ENCODE peak calls at places on chromosome X, in six cellular contexts. D, N, M, F, O and W are unnamed samples.

GRCh38 chrX:71577682-71578081 is 555 bp upstream of the GCNA start:
- DNase-seq in O (no peak), N (no peak), M (no peak), D (no peak), F (no peak), W (no peak)

GRCh38 chrX:130024127-130024526 is 41.7 kb downstream of the BCORL1 start:
- DNase-seq in O (peak), F (peak), N (peak), M (peak), D (peak), W (peak)

GRCh38 chrX:112837531-112837930 is 3.1 kb downstream of the AMOT start:
- DNase-seq in O (no peak), D (peak), F (no peak), M (no peak), N (no peak), W (no peak)

GRCh38 chrX:10393899-10394298 is 226.5 kb downstream of the MID1 start:
- DNase-seq in N (no peak), O (no peak), F (no peak), D (no peak), M (no peak), W (peak)

GRCh38 chrX:150508461-150509367 is 59.7 kb upstream of the MTM1 start:
- DNase-seq in F (no peak), M (no peak), D (no peak), N (peak), O (no peak), W (peak)

GRCh38 chrX:131828482-131828881 is 194.6 kb upstream of the STK26 start:
- DNase-seq in M (no peak), N (no peak), F (no peak), D (no peak), O (no peak), W (no peak)

GRCh38 chrX:124717537-124717936 is 371.2 kb downstream of the SH2D1A start:
- DNase-seq in M (no peak), O (no peak), N (no peak), F (no peak), D (no peak), W (no peak)

GRCh38 chrX:43750248-43750676 is 94.2 kb downstream of the MAOA start:
- DNase-seq in D (peak), F (peak), N (peak), O (peak), M (peak), W (peak)

GRCh38 chrX:147891886-147892285 is 19.8 kb upstream of the FMR1 start:
- DNase-seq in N (no peak), M (no peak), F (no peak), O (no peak), D (no peak), W (peak)

GRCh38 chrX:114472788-114473187 is 111.1 kb upstream of the HTR2C start:
- DNase-seq in F (no peak), D (no peak), O (no peak), N (no peak), M (no peak), W (no peak)

GRCh38 chrX:77556276-77556675 is 109.1 kb downstream of the FGF16 start:
- DNase-seq in F (no peak), O (no peak), D (no peak), N (no peak), M (no peak), W (no peak)

GRCh38 chrX:115192244-115192700 is 3.1 kb downstream of the RBMXL3 start:
- DNase-seq in F (no peak), O (no peak), N (no peak), D (no peak), M (no peak), W (no peak)

GRCh38 chrX:69493766-69494165 is 10.4 kb upstream of the NALF2 start:
- DNase-seq in D (no peak), M (no peak), O (no peak), F (no peak), N (no peak), W (no peak)

GRCh38 chrX:136030357-136031225 is 45.4 kb downstream of the SLC9A6 start:
- DNase-seq in M (peak), D (no peak), O (no peak), N (no peak), F (no peak), W (peak)

GRCh38 chrX:129091097-129091496 is 432.2 kb downstream of the SMARCA1 start:
- DNase-seq in M (no peak), F (no peak), O (no peak), N (peak), D (no peak), W (no peak)

GRCh38 chrX:44945736-44946135 is 72.7 kb downstream of the KDM6A start:
- DNase-seq in O (no peak), D (no peak), F (peak), M (no peak), N (no peak), W (no peak)

DNA sequence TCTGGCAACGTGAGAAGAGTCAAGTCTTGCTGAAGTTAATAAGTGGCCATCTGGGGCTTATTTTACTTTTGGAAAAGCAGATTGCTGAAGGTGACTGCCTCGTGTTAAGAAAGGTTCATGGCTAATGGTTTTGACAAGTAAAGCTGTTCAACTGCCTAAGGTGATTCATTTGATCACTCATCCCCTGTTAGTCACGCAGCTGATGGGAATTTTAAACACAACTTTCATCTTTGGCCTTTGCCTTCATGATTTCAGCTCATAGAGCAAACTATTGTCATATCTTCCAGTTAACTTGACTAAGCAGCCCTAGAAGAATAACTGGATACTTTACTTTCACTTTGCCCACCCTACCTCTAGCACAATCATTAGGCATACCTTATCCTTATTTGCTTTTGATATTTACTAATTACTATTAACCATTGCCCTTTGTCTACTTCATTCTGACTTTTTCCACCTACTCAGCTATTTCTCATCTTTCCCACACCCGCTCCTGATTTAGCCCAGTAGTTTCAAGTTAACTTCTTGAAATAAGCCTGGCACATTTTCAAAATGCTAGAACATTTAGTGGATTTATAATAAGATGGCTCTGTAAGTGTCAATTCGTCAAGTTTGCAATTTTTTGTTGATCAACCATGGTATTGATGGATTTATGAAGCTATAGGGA is 170.6 kb upstream of the S100G start:
- DNase-seq in O (no peak), D (no peak), N (no peak), F (no peak), M (peak), W (peak)
- H3K4me2 ChIP-seq in O (no peak), D (no peak), N (no peak), F (no peak), M (no peak), W (peak)

DNA sequence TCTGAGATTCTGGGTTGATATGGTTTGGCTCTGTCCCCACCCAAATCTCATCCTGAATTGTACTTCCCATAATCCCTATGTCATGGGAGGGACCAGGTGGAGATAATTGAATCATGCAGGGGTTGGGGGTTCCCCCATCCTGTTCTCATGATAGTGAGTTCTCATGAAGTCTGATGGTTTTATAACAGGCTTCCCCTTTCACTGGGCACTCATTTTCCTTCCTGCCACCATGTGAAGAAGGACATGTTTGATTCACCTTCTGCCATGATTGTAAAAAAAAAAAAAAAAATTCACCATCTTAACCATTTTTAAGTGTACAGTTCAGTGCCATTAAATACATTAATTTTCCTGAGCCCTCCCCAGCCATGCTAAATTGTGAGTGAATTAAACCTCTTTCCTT is 42.6 kb downstream of the SUPT20HL2 start:
- DNase-seq in F (no peak), M (no peak), N (no peak), O (no peak), D (no peak), W (no peak)
- H4K91ac ChIP-seq in F (no peak), M (no peak), N (no peak), O (no peak), D (no peak), W (no peak)

GRCh38 chrX:39728852-39729587 is 368.7 kb downstream of the BCOR start:
- DNase-seq in O (no peak), N (no peak), F (no peak), D (no peak), M (no peak), W (no peak)

GRCh38 chrX:39726810-39727209 is 370.9 kb downstream of the BCOR start:
- DNase-seq in N (no peak), F (peak), D (no peak), M (peak), O (no peak), W (peak)

GRCh38 chrX:39729834-39730670 is 367.7 kb downstream of the BCOR start:
- DNase-seq in M (peak), O (peak), N (peak), F (no peak), D (peak), W (no peak)

GRCh38 chrX:39725928-39726619 is 371.7 kb downstream of the BCOR start:
- DNase-seq in N (no peak), F (peak), M (peak), O (no peak), D (no peak), W (peak)

DNA sequence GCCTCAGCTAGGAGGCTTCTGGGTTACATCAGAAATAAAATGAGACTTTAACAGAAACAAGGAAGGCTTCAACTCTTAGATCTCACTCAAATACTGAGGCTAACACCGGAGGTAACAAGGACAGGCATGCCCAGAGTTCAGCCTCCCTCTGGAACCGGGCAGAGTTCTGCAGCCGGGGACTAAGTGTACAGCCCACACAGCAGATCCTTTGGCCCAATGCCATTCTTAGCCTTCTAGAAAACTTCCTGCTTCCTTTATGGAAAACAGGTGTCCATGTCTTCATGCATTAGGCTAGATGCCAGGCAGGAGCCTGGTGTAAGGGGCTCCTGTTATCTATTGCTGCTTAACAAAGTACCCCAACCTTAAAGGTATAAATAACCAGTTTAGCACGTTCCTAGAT is 369.7 kb downstream of the BCOR start:
- DNase-seq in N (no peak), F (no peak), O (no peak), M (no peak), D (no peak), W (peak)
- H2AK5ac ChIP-seq in N (no peak), F (no peak), O (no peak), M (no peak), D (no peak), W (no peak)

GRCh38 chrX:2628751-2629315 is 62.3 kb upstream of the CD99 start:
- DNase-seq in F (no peak), D (no peak), N (no peak), O (no peak), M (no peak), W (no peak)

GRCh38 chrX:2626750-2627149 is 64.3 kb upstream of the CD99 start:
- DNase-seq in O (peak), D (no peak), M (no peak), N (no peak), F (no peak), W (no peak)

GRCh38 chrX:2631743-2632532 is 59.2 kb upstream of the CD99 start:
- DNase-seq in M (no peak), D (no peak), O (no peak), F (no peak), N (no peak), W (no peak)

GRCh38 chrX:2627272-2627867 is 63.7 kb upstream of the CD99 start:
- DNase-seq in M (peak), D (no peak), N (peak), F (peak), O (peak), W (peak)

DNA sequence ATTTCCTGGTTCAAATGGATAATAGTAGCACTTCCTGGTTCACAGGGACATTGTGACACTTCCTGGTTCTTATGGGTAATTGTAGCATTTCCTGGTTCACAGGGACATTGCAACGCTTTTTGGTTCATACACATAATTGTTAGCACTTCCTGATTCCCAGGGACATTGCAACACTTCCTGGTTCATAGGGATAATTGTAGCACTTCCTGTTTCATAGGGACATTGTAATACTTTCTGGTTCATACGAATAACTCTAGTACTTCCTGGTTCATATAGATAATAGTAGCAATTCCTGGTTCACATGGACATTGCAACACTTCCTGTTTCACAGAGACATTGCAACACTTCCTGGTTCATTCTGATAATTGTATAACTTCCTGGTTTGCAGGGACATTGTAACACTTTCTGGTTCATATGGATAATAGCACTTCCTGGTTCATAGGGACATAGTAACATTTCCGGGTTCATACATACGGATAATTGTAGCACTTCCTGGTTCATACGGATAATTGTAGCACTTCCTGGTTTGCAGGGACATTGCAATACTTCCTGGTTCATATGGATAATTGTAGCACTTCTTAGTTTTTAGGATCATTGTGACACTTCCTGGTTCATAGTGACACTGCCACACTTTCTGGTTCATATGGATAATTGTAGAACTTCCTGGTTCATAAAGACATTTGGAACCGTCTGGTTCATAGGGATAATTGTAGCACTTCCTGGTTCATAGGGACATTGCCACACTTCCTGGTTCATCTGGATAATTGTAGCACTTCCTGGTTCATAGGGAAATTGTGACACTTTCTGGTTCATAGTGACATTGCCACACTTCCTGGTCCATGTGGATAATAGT is 61.6 kb upstream of the CD99 start:
- DNase-seq in O (no peak), D (no peak), F (no peak), M (no peak), N (no peak), W (no peak)
- H3K4me2 ChIP-seq in O (no peak), D (no peak), F (no peak), M (no peak), N (no peak), W (no peak)

GRCh38 chrX:24718771-24719170 is 25.1 kb downstream of the POLA1 start:
- DNase-seq in O (no peak), D (no peak), N (no peak), F (no peak), M (no peak), W (no peak)

DNA sequence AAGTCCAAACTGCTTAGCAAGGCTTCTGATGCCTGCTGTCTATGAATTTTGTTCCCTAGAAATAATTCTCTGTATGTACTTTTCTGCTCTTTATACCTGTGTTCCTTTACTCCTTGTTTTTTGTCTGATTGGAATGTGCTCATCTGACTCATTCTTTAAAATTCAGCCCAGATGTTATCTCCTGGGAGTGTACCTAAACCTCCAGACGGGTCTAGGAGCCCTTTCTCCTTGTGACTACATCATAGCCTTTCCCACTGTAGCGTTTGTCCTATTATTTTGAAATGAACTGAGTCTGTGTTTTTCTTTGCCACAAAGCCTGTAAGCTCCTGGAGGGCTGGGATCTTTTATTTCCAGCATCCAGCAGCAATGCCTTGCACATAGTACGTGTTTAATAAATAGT is 26.3 kb downstream of the POLA1 start:
- DNase-seq in F (no peak), D (no peak), O (no peak), N (no peak), M (no peak), W (no peak)
- H4K91ac ChIP-seq in F (no peak), D (no peak), O (no peak), N (no peak), M (no peak), W (no peak)

DNA sequence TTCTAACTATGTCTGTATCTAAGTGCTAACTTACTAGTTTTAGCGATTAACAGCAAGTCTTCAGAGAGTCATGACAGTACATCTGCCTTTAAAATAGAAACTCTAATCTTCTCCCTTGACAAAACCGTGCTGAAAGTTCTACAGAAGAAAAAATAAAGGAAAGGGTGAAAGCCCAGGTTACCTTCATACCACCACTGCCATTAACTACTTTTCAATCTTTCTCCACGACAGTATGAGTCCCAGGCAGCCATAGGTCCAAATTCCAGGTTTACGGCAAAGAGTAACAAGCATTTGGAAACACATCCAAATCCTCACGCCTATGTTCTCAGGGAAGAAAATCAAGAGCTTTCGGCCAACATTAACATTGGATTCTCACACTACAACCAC is 12.4 kb upstream of the ZCCHC13 start:
- DNase-seq in N (no peak), M (no peak), O (no peak), F (no peak), D (no peak), W (no peak)
- H2AK5ac ChIP-seq in N (no peak), M (peak), O (peak), F (peak), D (no peak), W (peak)

DNA sequence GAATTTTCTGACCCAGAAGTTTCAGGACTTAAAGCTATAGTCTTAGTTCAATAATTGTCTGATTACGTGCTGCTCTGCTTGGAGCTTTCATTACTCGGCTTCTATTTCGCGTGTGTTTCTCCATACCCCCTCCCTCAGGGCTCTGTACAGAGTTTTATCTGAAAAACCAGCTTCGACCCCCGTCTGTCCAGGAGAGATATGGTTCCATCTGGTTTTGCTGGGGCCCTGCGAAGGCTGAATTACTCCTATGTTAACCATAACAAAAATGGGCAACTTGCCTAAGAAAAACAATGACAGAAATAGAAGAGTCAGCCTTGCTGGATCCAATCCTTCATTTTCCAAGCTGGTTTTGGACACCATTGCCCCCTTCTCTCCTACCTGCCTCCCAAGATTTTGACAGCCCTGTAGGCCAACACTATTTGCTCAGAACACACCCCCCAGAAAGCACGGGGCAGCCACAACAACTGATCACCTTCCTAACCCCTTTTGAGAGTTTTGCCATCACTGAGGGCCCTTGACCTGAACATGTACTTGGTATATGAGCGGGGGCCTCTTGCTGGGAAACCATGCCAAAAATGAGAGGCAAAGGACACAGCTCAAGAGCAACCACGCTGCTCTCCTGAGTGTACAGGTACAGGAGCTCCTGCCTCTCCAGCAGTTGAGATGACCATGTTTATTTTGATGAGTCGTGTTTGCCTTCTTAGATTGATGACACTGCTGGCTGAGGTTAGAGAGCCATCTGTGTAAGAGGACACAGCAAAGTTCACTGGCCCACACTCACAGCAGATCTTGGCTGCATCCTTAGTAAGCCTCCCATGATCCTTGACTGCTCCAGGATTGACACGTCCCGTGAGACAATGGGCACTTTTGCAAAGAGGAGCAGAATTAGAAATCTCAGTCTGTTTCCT is 36.2 kb upstream of the ATP6AP2 start:
- DNase-seq in F (no peak), O (no peak), M (peak), D (no peak), N (no peak), W (peak)
- H3K4me2 ChIP-seq in F (peak), O (no peak), M (no peak), D (no peak), N (no peak), W (peak)

DNA sequence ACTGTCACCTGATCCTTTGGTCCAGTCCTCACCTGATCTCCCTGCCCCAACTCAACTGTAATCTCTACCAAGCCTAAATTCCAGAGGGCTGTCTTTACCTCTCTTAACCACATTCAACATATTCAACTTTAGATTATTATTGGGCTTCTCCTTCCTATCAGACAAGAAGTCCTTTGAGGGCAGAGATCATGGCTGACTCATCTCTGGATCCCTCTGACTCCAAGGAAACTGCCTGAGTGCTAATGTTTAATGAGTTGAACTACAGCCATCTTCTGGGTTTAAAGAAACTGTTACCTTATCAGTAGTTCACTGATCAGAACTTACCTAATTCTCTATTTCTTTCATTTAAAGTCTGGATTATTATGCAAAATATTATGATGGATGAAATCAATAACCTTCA is 135.7 kb downstream of the GPC3 start:
- DNase-seq in M (peak), N (no peak), D (no peak), F (no peak), O (no peak), W (no peak)
- H4K91ac ChIP-seq in M (no peak), N (no peak), D (no peak), F (no peak), O (no peak), W (no peak)